ENCODE peak calls at places on chromosomes 6 and 20, in nine cellular contexts. One of them, this sample, is unnamed. For H3K9me3, the result is how much of the 10 kb centered on the place peaks cover.

GRCh38 chr6:36920546-36920945 is 34.0 kb upstream of the PI16 start:
- DNase-seq in fibroblast of lung: peak
- DNase-seq in upper lobe of right lung: no peak
- DNase-seq in spleen: no peak
- DNase-seq in heart left ventricle: no peak
- DNase-seq in tibial artery: no peak
- DNase-seq in astrocyte: no peak
- DNase-seq in uterus: peak
- DNase-seq in body of pancreas: no peak
- DNase-seq in this sample: no peak

GRCh38 chr6:13832778-13833177 is 18.4 kb upstream of the MCUR1 start:
- DNase-seq in fibroblast of lung: no peak
- DNase-seq in upper lobe of right lung: no peak
- DNase-seq in spleen: no peak
- DNase-seq in heart left ventricle: no peak
- DNase-seq in tibial artery: no peak
- DNase-seq in astrocyte: no peak
- DNase-seq in uterus: no peak
- DNase-seq in body of pancreas: no peak
- DNase-seq in this sample: no peak

GRCh38 chr6:52361945-52362442 is at the start of gene PAQR8:
- DNase-seq in fibroblast of lung: no peak
- DNase-seq in upper lobe of right lung: peak
- DNase-seq in spleen: peak
- DNase-seq in heart left ventricle: peak
- DNase-seq in tibial artery: peak
- DNase-seq in astrocyte: peak
- DNase-seq in uterus: peak
- DNase-seq in body of pancreas: peak
- DNase-seq in this sample: peak

GRCh38 chr6:37365791-37366190 is 12.0 kb downstream of the RNF8 start:
- DNase-seq in fibroblast of lung: peak
- DNase-seq in upper lobe of right lung: no peak
- DNase-seq in spleen: no peak
- DNase-seq in heart left ventricle: no peak
- DNase-seq in tibial artery: no peak
- DNase-seq in astrocyte: peak
- DNase-seq in uterus: no peak
- DNase-seq in body of pancreas: no peak
- DNase-seq in this sample: peak

GRCh38 chr6:38509713-38510112 is 130.0 kb downstream of the BTBD9 start:
- DNase-seq in fibroblast of lung: peak
- DNase-seq in upper lobe of right lung: no peak
- DNase-seq in spleen: no peak
- DNase-seq in heart left ventricle: no peak
- DNase-seq in tibial artery: no peak
- DNase-seq in astrocyte: peak
- DNase-seq in uterus: no peak
- DNase-seq in body of pancreas: no peak
- DNase-seq in this sample: no peak

GRCh38 chr6:139577991-139578604 is 203.7 kb upstream of the CITED2 start:
- DNase-seq in fibroblast of lung: peak
- DNase-seq in upper lobe of right lung: no peak
- DNase-seq in spleen: no peak
- DNase-seq in heart left ventricle: no peak
- DNase-seq in tibial artery: no peak
- DNase-seq in astrocyte: peak
- DNase-seq in uterus: no peak
- DNase-seq in body of pancreas: no peak
- DNase-seq in this sample: no peak

GRCh38 chr6:107144014-107144413 is 28.7 kb upstream of the BEND3 start:
- DNase-seq in fibroblast of lung: no peak
- DNase-seq in upper lobe of right lung: no peak
- DNase-seq in spleen: no peak
- DNase-seq in heart left ventricle: no peak
- DNase-seq in tibial artery: no peak
- DNase-seq in astrocyte: no peak
- DNase-seq in uterus: no peak
- DNase-seq in body of pancreas: no peak
- DNase-seq in this sample: no peak

GRCh38 chr20:62352402-62353288 is 14.5 kb downstream of the LAMA5 start:
- DNase-seq in fibroblast of lung: no peak
- DNase-seq in upper lobe of right lung: no peak
- DNase-seq in spleen: no peak
- DNase-seq in heart left ventricle: peak
- DNase-seq in tibial artery: peak
- DNase-seq in astrocyte: no peak
- DNase-seq in uterus: peak
- DNase-seq in body of pancreas: no peak
- DNase-seq in this sample: peak

GRCh38 chr6:36958775-36959554 is 4.4 kb downstream of the PI16 start:
- DNase-seq in fibroblast of lung: no peak
- DNase-seq in upper lobe of right lung: peak
- DNase-seq in spleen: peak
- DNase-seq in heart left ventricle: no peak
- DNase-seq in tibial artery: peak
- DNase-seq in astrocyte: no peak
- DNase-seq in uterus: no peak
- DNase-seq in body of pancreas: no peak
- DNase-seq in this sample: no peak

GRCh38 chr6:134891633-134892032 is 58.3 kb downstream of the ALDH8A1 start:
- DNase-seq in fibroblast of lung: no peak
- DNase-seq in upper lobe of right lung: no peak
- DNase-seq in spleen: no peak
- DNase-seq in heart left ventricle: no peak
- DNase-seq in tibial artery: no peak
- DNase-seq in astrocyte: no peak
- DNase-seq in uterus: no peak
- DNase-seq in body of pancreas: no peak
- DNase-seq in this sample: no peak

GRCh38 chr6:142833054-142833453 is 111.9 kb downstream of the HIVEP2 start:
- DNase-seq in fibroblast of lung: peak
- DNase-seq in upper lobe of right lung: no peak
- DNase-seq in spleen: no peak
- DNase-seq in heart left ventricle: no peak
- DNase-seq in tibial artery: peak
- DNase-seq in astrocyte: peak
- DNase-seq in uterus: no peak
- DNase-seq in body of pancreas: no peak
- DNase-seq in this sample: no peak

GRCh38 chr20:56861590-56861989 is 232.5 kb downstream of the TFAP2C start:
- DNase-seq in fibroblast of lung: no peak
- DNase-seq in upper lobe of right lung: no peak
- DNase-seq in spleen: no peak
- DNase-seq in heart left ventricle: no peak
- DNase-seq in tibial artery: no peak
- DNase-seq in astrocyte: no peak
- DNase-seq in uterus: no peak
- DNase-seq in body of pancreas: no peak
- DNase-seq in this sample: no peak

GRCh38 chr6:63923139-63923739 is 287.6 kb downstream of the PHF3 start:
- DNase-seq in fibroblast of lung: peak
- DNase-seq in upper lobe of right lung: no peak
- DNase-seq in spleen: no peak
- DNase-seq in heart left ventricle: no peak
- DNase-seq in tibial artery: no peak
- DNase-seq in astrocyte: peak
- DNase-seq in uterus: no peak
- DNase-seq in body of pancreas: no peak
- DNase-seq in this sample: peak

GRCh38 chr6:26234421-26235239 is 130.4 kb upstream of the BTN3A2 start:
- DNase-seq in fibroblast of lung: peak
- DNase-seq in upper lobe of right lung: no peak
- DNase-seq in spleen: peak
- DNase-seq in heart left ventricle: peak
- DNase-seq in tibial artery: peak
- DNase-seq in astrocyte: peak
- DNase-seq in uterus: peak
- DNase-seq in body of pancreas: no peak
- DNase-seq in this sample: peak

GRCh38 chr6:55869731-55870130 is 5.7 kb downstream of the BMP5 start:
- DNase-seq in fibroblast of lung: no peak
- DNase-seq in upper lobe of right lung: no peak
- DNase-seq in spleen: no peak
- DNase-seq in heart left ventricle: no peak
- DNase-seq in tibial artery: no peak
- DNase-seq in astrocyte: no peak
- DNase-seq in uterus: no peak
- DNase-seq in body of pancreas: no peak
- DNase-seq in this sample: no peak
- H3K4me3 ChIP-seq in fibroblast of lung: no peak
- H3K4me3 ChIP-seq in upper lobe of right lung: peak
- H3K4me3 ChIP-seq in spleen: no peak
- H3K4me3 ChIP-seq in heart left ventricle: no peak
- H3K4me3 ChIP-seq in tibial artery: no peak
- H3K4me3 ChIP-seq in astrocyte: no peak
- H3K4me3 ChIP-seq in uterus: no peak
- H3K4me3 ChIP-seq in body of pancreas: no peak
- H3K4me3 ChIP-seq in this sample: no peak

GRCh38 chr6:162963861-162964260 is 236.1 kb downstream of the PACRG start:
- DNase-seq in fibroblast of lung: no peak
- DNase-seq in upper lobe of right lung: no peak
- DNase-seq in spleen: no peak
- DNase-seq in heart left ventricle: no peak
- DNase-seq in tibial artery: no peak
- DNase-seq in astrocyte: no peak
- DNase-seq in uterus: no peak
- DNase-seq in body of pancreas: no peak
- DNase-seq in this sample: no peak

GRCh38 chr6:162962093-162962492 is 234.3 kb downstream of the PACRG start:
- DNase-seq in fibroblast of lung: no peak
- DNase-seq in upper lobe of right lung: no peak
- DNase-seq in spleen: no peak
- DNase-seq in heart left ventricle: no peak
- DNase-seq in tibial artery: no peak
- DNase-seq in astrocyte: no peak
- DNase-seq in uterus: no peak
- DNase-seq in body of pancreas: no peak
- DNase-seq in this sample: no peak

GRCh38 chr6:162964703-162965140 is 236.9 kb downstream of the PACRG start:
- DNase-seq in fibroblast of lung: peak
- DNase-seq in upper lobe of right lung: no peak
- DNase-seq in spleen: no peak
- DNase-seq in heart left ventricle: peak
- DNase-seq in tibial artery: no peak
- DNase-seq in astrocyte: peak
- DNase-seq in uterus: no peak
- DNase-seq in body of pancreas: peak
- DNase-seq in this sample: no peak

GRCh38 chr6:162960674-162961457 is 233.1 kb downstream of the PACRG start:
- DNase-seq in fibroblast of lung: no peak
- DNase-seq in upper lobe of right lung: no peak
- DNase-seq in spleen: no peak
- DNase-seq in heart left ventricle: no peak
- DNase-seq in tibial artery: no peak
- DNase-seq in astrocyte: no peak
- DNase-seq in uterus: no peak
- DNase-seq in body of pancreas: no peak
- DNase-seq in this sample: no peak

DNA sequence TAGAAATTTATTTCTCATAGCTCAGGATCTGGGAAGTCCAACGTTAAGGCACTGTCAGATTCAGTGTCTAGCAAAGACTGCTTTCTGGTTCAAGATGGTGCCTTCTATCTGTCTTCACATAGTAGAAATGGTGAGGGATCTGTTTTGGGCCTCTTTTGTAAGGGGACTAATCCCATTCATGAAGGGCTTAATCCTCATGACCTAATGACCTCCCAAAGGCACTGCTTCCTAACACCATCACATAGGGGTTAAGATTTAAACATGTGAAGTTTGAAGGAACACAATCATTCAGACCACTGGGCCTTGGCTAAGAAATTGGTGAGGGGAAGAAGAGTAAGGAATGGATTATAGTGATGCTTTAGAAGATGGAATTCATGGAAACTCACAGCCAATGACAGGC is 237.6 kb downstream of the PACRG start:
- DNase-seq in fibroblast of lung: no peak
- DNase-seq in upper lobe of right lung: no peak
- DNase-seq in spleen: no peak
- DNase-seq in heart left ventricle: no peak
- DNase-seq in tibial artery: no peak
- DNase-seq in astrocyte: no peak
- DNase-seq in uterus: no peak
- DNase-seq in body of pancreas: no peak
- DNase-seq in this sample: no peak
- H3K9me3 ChIP-seq in fibroblast of lung: under half
- H3K9me3 ChIP-seq in upper lobe of right lung: under half
- H3K9me3 ChIP-seq in spleen: under half
- H3K9me3 ChIP-seq in heart left ventricle: under half
- H3K9me3 ChIP-seq in tibial artery: under half
- H3K9me3 ChIP-seq in astrocyte: under half
- H3K9me3 ChIP-seq in uterus: under half
- H3K9me3 ChIP-seq in body of pancreas: under half
- H3K9me3 ChIP-seq in this sample: under half

DNA sequence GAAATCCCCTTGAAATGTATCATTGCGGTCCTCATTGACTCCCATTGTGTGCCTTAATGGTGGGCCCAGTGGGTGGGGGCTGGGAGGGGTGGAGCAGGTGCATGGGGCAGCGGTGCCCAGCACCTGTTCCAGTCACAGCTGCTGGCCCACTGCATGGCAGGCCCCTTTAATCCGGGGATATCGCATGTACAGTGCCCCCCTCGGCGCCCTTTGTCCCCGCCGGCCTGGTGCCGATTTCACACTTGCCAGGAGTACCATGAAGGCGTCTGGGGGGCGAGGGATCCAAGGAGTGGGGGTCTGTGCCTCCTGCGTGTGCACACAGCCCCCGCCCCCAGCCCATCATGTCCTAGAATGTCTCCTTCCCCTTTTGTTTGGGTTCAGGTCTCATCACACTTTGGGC is 2.8 kb downstream of the SNAI1 start:
- DNase-seq in fibroblast of lung: no peak
- DNase-seq in upper lobe of right lung: no peak
- DNase-seq in spleen: no peak
- DNase-seq in heart left ventricle: no peak
- DNase-seq in tibial artery: no peak
- DNase-seq in astrocyte: no peak
- DNase-seq in uterus: no peak
- DNase-seq in body of pancreas: no peak
- DNase-seq in this sample: no peak
- H3K4me3 ChIP-seq in fibroblast of lung: peak
- H3K4me3 ChIP-seq in upper lobe of right lung: peak
- H3K4me3 ChIP-seq in spleen: peak
- H3K4me3 ChIP-seq in heart left ventricle: peak
- H3K4me3 ChIP-seq in tibial artery: peak
- H3K4me3 ChIP-seq in astrocyte: peak
- H3K4me3 ChIP-seq in uterus: no peak
- H3K4me3 ChIP-seq in body of pancreas: no peak
- H3K4me3 ChIP-seq in this sample: no peak

GRCh38 chr20:13501500-13501899 is 137.2 kb downstream of the TASP1 start:
- DNase-seq in fibroblast of lung: no peak
- DNase-seq in upper lobe of right lung: no peak
- DNase-seq in spleen: no peak
- DNase-seq in heart left ventricle: no peak
- DNase-seq in tibial artery: no peak
- DNase-seq in astrocyte: no peak
- DNase-seq in uterus: no peak
- DNase-seq in body of pancreas: no peak
- DNase-seq in this sample: no peak
- H3K9me3 ChIP-seq in fibroblast of lung: under half
- H3K9me3 ChIP-seq in upper lobe of right lung: under half
- H3K9me3 ChIP-seq in spleen: half or more
- H3K9me3 ChIP-seq in heart left ventricle: half or more
- H3K9me3 ChIP-seq in tibial artery: under half
- H3K9me3 ChIP-seq in astrocyte: under half
- H3K9me3 ChIP-seq in uterus: under half
- H3K9me3 ChIP-seq in body of pancreas: under half
- H3K9me3 ChIP-seq in this sample: under half